ENCODE peak calls at places on chromosomes 5 and 9, in four cellular contexts. L, Y, Q and U are unnamed samples.

GRCh38 chr9:35908484-35909125 is 685 bp upstream of the SPAAR start:
- DNase-seq in L (no peak), Y (no peak), Q (no peak), U (peak)

GRCh38 chr5:132462856-132463745 is 27.5 kb downstream of the IRF1 start:
- DNase-seq in Y (no peak), L (peak), Q (no peak), U (no peak)

GRCh38 chr9:133114886-133115603 is 6.0 kb downstream of the RALGDS start:
- DNase-seq in L (peak), Q (no peak), Y (no peak), U (no peak)

GRCh38 chr5:109479260-109479860 is 69.6 kb upstream of the PJA2 start:
- DNase-seq in Q (peak), L (no peak), Y (no peak), U (peak)

GRCh38 chr9:14313951-14314423 is at the start of gene NFIB:
- DNase-seq in Y (no peak), L (peak), Q (peak), U (peak)

GRCh38 chr9:19485193-19485592 is 76.4 kb downstream of the ACER2 start:
- DNase-seq in L (no peak), Q (no peak), Y (no peak), U (no peak)

GRCh38 chr9:101791938-101792337 is 53.5 kb upstream of the GRIN3A start:
- DNase-seq in Q (peak), Y (no peak), L (no peak), U (peak)

GRCh38 chr5:116455061-116455460 is 119.6 kb downstream of the SEMA6A start:
- DNase-seq in L (no peak), Y (no peak), Q (peak), U (peak)

GRCh38 chr5:74693176-74693575 is 8.1 kb downstream of the HEXB start:
- DNase-seq in Q (no peak), L (no peak), Y (no peak), U (no peak)

GRCh38 chr9:84271004-84271886 is 69.3 kb downstream of the SLC28A3 start:
- DNase-seq in Y (no peak), L (no peak), Q (peak), U (peak)

GRCh38 chr5:113487779-113488644 is at the start of gene MCC:
- DNase-seq in Y (peak), L (peak), Q (peak), U (peak)

GRCh38 chr5:150672237-150672883 is 11.3 kb downstream of the MYOZ3 start:
- DNase-seq in Q (peak), L (peak), Y (no peak), U (no peak)

GRCh38 chr5:87002485-87002884 is 265.2 kb upstream of the RASA1 start:
- DNase-seq in Y (no peak), L (no peak), Q (no peak), U (peak)

GRCh38 chr5:54823006-54823405 is 162.4 kb downstream of the ESM1 start:
- DNase-seq in Y (no peak), L (no peak), Q (no peak), U (no peak)

GRCh38 chr9:3578786-3579185 is 53.0 kb upstream of the RFX3 start:
- DNase-seq in Y (no peak), Q (no peak), L (no peak), U (peak)

GRCh38 chr5:95238560-95239325 is 46.2 kb downstream of the MCTP1 start:
- DNase-seq in Q (peak), Y (no peak), L (no peak), U (peak)

GRCh38 chr9:37749129-37749528 is 4.5 kb upstream of the TRMT10B start:
- DNase-seq in Q (no peak), Y (no peak), L (no peak), U (no peak)

GRCh38 chr5:91277840-91278239 is 105.3 kb downstream of the ARRDC3 start:
- DNase-seq in Y (no peak), Q (no peak), L (no peak), U (no peak)

GRCh38 chr9:111961575-111961974 is 65.0 kb downstream of the UGCG start:
- DNase-seq in Y (no peak), L (no peak), Q (no peak), U (peak)

GRCh38 chr9:22976454-22976853 is 529.8 kb downstream of the DMRTA1 start:
- DNase-seq in Y (no peak), L (no peak), Q (no peak), U (no peak)

GRCh38 chr5:133091034-133091433 is 39.2 kb downstream of the HSPA4 start:
- DNase-seq in Y (no peak), L (no peak), Q (no peak), U (no peak)

GRCh38 chr5:169299146-169299545 is 1.8 kb downstream of the SLIT3 start:
- DNase-seq in Q (no peak), L (no peak), Y (no peak), U (no peak)

GRCh38 chr5:37355161-37355560 is 15.7 kb downstream of the NUP155 start:
- DNase-seq in L (no peak), Y (no peak), Q (no peak), U (no peak)